ENCODE peak calls at places on chromosome X, in six cellular contexts. One of them, this sample, is unnamed.

GRCh38 chrX:114959729-114960128 is 57.7 kb downstream of the IL13RA2 start:
- DNase-seq in NCI-H2081: peak
- DNase-seq in neural crest cell: no peak
- DNase-seq in left ventricle myocardium inferior: no peak
- DNase-seq in HT-29: peak
- DNase-seq in stimulated activated CD8-positive, alpha-beta memory T cell treated with anti-CD3 and anti-CD28 coated beads, Interleukin-7, amount 100 ng/mL, for 1 hour: no peak
- DNase-seq in this sample: no peak

GRCh38 chrX:132958086-132958703 is at the start of gene HS6ST2:
- DNase-seq in HT-29: no peak
- DNase-seq in stimulated activated CD8-positive, alpha-beta memory T cell treated with anti-CD3 and anti-CD28 coated beads, Interleukin-7, amount 100 ng/mL, for 1 hour: no peak
- DNase-seq in NCI-H2081: peak
- DNase-seq in neural crest cell: peak
- DNase-seq in left ventricle myocardium inferior: no peak
- DNase-seq in this sample: no peak

GRCh38 chrX:23118890-23119527 is 119.2 kb downstream of the DDX53 start:
- DNase-seq in NCI-H2081: peak
- DNase-seq in left ventricle myocardium inferior: no peak
- DNase-seq in HT-29: no peak
- DNase-seq in neural crest cell: no peak
- DNase-seq in stimulated activated CD8-positive, alpha-beta memory T cell treated with anti-CD3 and anti-CD28 coated beads, Interleukin-7, amount 100 ng/mL, for 1 hour: no peak
- DNase-seq in this sample: no peak

GRCh38 chrX:44874481-44875184 is 1.6 kb downstream of the KDM6A start:
- DNase-seq in left ventricle myocardium inferior: no peak
- DNase-seq in HT-29: peak
- DNase-seq in NCI-H2081: peak
- DNase-seq in neural crest cell: no peak
- DNase-seq in stimulated activated CD8-positive, alpha-beta memory T cell treated with anti-CD3 and anti-CD28 coated beads, Interleukin-7, amount 100 ng/mL, for 1 hour: no peak
- DNase-seq in this sample: peak

GRCh38 chrX:23841847-23842522 is 59.0 kb downstream of the SAT1 start:
- DNase-seq in stimulated activated CD8-positive, alpha-beta memory T cell treated with anti-CD3 and anti-CD28 coated beads, Interleukin-7, amount 100 ng/mL, for 1 hour: no peak
- DNase-seq in NCI-H2081: no peak
- DNase-seq in neural crest cell: no peak
- DNase-seq in left ventricle myocardium inferior: no peak
- DNase-seq in HT-29: no peak
- DNase-seq in this sample: no peak

GRCh38 chrX:2502120-2502667 is 1.4 kb upstream of the DHRSX start:
- DNase-seq in left ventricle myocardium inferior: no peak
- DNase-seq in NCI-H2081: no peak
- DNase-seq in neural crest cell: no peak
- DNase-seq in stimulated activated CD8-positive, alpha-beta memory T cell treated with anti-CD3 and anti-CD28 coated beads, Interleukin-7, amount 100 ng/mL, for 1 hour: no peak
- DNase-seq in HT-29: no peak
- DNase-seq in this sample: no peak

GRCh38 chrX:73822775-73823174 is 259.8 kb downstream of the CHIC1 start:
- DNase-seq in left ventricle myocardium inferior: no peak
- DNase-seq in HT-29: no peak
- DNase-seq in neural crest cell: no peak
- DNase-seq in stimulated activated CD8-positive, alpha-beta memory T cell treated with anti-CD3 and anti-CD28 coated beads, Interleukin-7, amount 100 ng/mL, for 1 hour: no peak
- DNase-seq in NCI-H2081: no peak
- DNase-seq in this sample: no peak

GRCh38 chrX:2609431-2610238 is 81.5 kb upstream of the CD99 start:
- DNase-seq in stimulated activated CD8-positive, alpha-beta memory T cell treated with anti-CD3 and anti-CD28 coated beads, Interleukin-7, amount 100 ng/mL, for 1 hour: no peak
- DNase-seq in HT-29: peak
- DNase-seq in NCI-H2081: no peak
- DNase-seq in left ventricle myocardium inferior: no peak
- DNase-seq in neural crest cell: peak
- DNase-seq in this sample: no peak

GRCh38 chrX:133215747-133216146 is 2.4 kb downstream of the TFDP3 start:
- DNase-seq in NCI-H2081: no peak
- DNase-seq in stimulated activated CD8-positive, alpha-beta memory T cell treated with anti-CD3 and anti-CD28 coated beads, Interleukin-7, amount 100 ng/mL, for 1 hour: no peak
- DNase-seq in HT-29: peak
- DNase-seq in neural crest cell: peak
- DNase-seq in left ventricle myocardium inferior: no peak
- DNase-seq in this sample: no peak